ENCODE peak calls at places on chromosomes 1 and 21, in five cellular contexts. X is HFFc6, B is HS-27A, O is T-helper 2 cell, F is amniotic stem cell. Q is an unnamed sample.

GRCh38 chr1:207242911-207243310 is 78.6 kb upstream of the CD55 start:
- DNase-seq in O (no peak), X (no peak), F (no peak), B (no peak), Q (no peak)

GRCh38 chr1:226690460-226690982 is 48.6 kb downstream of the ITPKB start:
- DNase-seq in F (no peak), B (no peak), X (no peak), O (peak), Q (no peak)

GRCh38 chr1:47713333-47713953 is 275.6 kb downstream of the FOXD2 start:
- DNase-seq in X (no peak), F (no peak), O (no peak), B (no peak), Q (no peak)

GRCh38 chr1:239112536-239112935 is 273.8 kb upstream of the CHRM3 start:
- DNase-seq in B (no peak), O (no peak), X (no peak), F (no peak), Q (no peak)

GRCh38 chr1:121558514-121558913 is 373.7 kb downstream of the SRGAP2C start:
- DNase-seq in B (peak), O (peak), F (peak), X (peak), Q (no peak)

GRCh38 chr1:92536593-92537332 is 50.0 kb upstream of the GFI1 start:
- DNase-seq in F (no peak), B (no peak), O (peak), X (peak), Q (no peak)

GRCh38 chr1:36384542-36385409 is 948 bp downstream of the STK40 start:
- DNase-seq in B (no peak), O (peak), X (peak), F (no peak), Q (peak)

GRCh38 chr1:97906567-97907228 is 14.1 kb downstream of the DPYD start:
- DNase-seq in F (no peak), O (no peak), B (peak), X (peak), Q (peak)

GRCh38 chr1:30101477-30102227 is 621.7 kb downstream of the MATN1 start:
- DNase-seq in F (no peak), O (no peak), B (no peak), X (no peak), Q (no peak)

GRCh38 chr1:226545806-226546596 is 2.6 kb upstream of the STUM start:
- DNase-seq in O (no peak), B (no peak), X (no peak), F (no peak), Q (no peak)

GRCh38 chr1:225875044-225875822 is 6.9 kb downstream of the TMEM63A start:
- DNase-seq in O (no peak), B (no peak), F (no peak), X (no peak), Q (no peak)

GRCh38 chr21:44486302-44486701 is 31.0 kb downstream of the LRRC3 start:
- DNase-seq in B (no peak), X (no peak), O (no peak), F (no peak), Q (no peak)

GRCh38 chr1:54112969-54113368 is 39.8 kb downstream of the CDCP2 start:
- DNase-seq in O (no peak), B (no peak), X (no peak), F (no peak), Q (no peak)

GRCh38 chr1:236282159-236282716 is 480 bp upstream of the ERO1B start:
- DNase-seq in O (peak), X (peak), F (no peak), B (no peak), Q (no peak)

GRCh38 chr1:1142844-1143243 is 27.0 kb upstream of the C1orf159 start:
- DNase-seq in X (no peak), B (no peak), O (no peak), F (no peak), Q (no peak)

GRCh38 chr1:247147781-247148180 is 24.0 kb downstream of the ZNF124 start:
- DNase-seq in F (no peak), B (no peak), O (no peak), X (no peak), Q (no peak)

GRCh38 chr1:227921461-227922185 is 26.1 kb downstream of the WNT9A start:
- DNase-seq in O (no peak), X (no peak), F (no peak), B (no peak), Q (no peak)

GRCh38 chr1:232613752-232614381 is 16.1 kb downstream of the SIPA1L2 start:
- DNase-seq in X (no peak), O (no peak), B (no peak), F (no peak), Q (peak)

GRCh38 chr1:162371611-162372010 is 5.0 kb downstream of the SPATA46 start:
- DNase-seq in X (peak), B (no peak), F (no peak), O (no peak), Q (no peak)